ENCODE peak calls at places on chromosomes 12 and 14, in ten cellular contexts. One of them, this sample, is unnamed.

GRCh38 chr12:67754933-67755697 is 106.6 kb downstream of the DYRK2 start:
- DNase-seq in Peyer's patch: no peak
- DNase-seq in gastrocnemius medialis: no peak
- DNase-seq in upper lobe of left lung: peak; percentile 31
- DNase-seq in breast epithelium: no peak
- DNase-seq in stomach: peak; percentile 66
- DNase-seq in body of pancreas: peak; percentile 57
- DNase-seq in NB4: no peak
- DNase-seq in uterus: peak; percentile 24
- DNase-seq in HCT116: no peak
- DNase-seq in this sample: no peak

GRCh38 chr14:79483472-79483871 is 727.8 kb downstream of the DIO2 start:
- DNase-seq in NB4: no peak
- DNase-seq in upper lobe of left lung: no peak
- DNase-seq in breast epithelium: no peak
- DNase-seq in HCT116: no peak
- DNase-seq in uterus: no peak
- DNase-seq in gastrocnemius medialis: no peak
- DNase-seq in Peyer's patch: no peak
- DNase-seq in body of pancreas: no peak
- DNase-seq in stomach: no peak
- DNase-seq in this sample: no peak

GRCh38 chr12:45214739-45215418 is 1.0 kb upstream of the ANO6 start:
- DNase-seq in Peyer's patch: no peak
- DNase-seq in body of pancreas: no peak
- DNase-seq in breast epithelium: no peak
- DNase-seq in gastrocnemius medialis: no peak
- DNase-seq in NB4: no peak
- DNase-seq in HCT116: no peak
- DNase-seq in stomach: no peak
- DNase-seq in upper lobe of left lung: no peak
- DNase-seq in uterus: peak; percentile 31
- DNase-seq in this sample: no peak

GRCh38 chr12:10453144-10453543 is at the start of gene KLRC1:
- DNase-seq in Peyer's patch: no peak
- DNase-seq in gastrocnemius medialis: no peak
- DNase-seq in body of pancreas: no peak
- DNase-seq in HCT116: no peak
- DNase-seq in uterus: no peak
- DNase-seq in breast epithelium: no peak
- DNase-seq in stomach: no peak
- DNase-seq in upper lobe of left lung: no peak
- DNase-seq in NB4: no peak
- DNase-seq in this sample: no peak

GRCh38 chr14:104109731-104110361 is 24.3 kb downstream of the ASPG start:
- DNase-seq in HCT116: no peak
- DNase-seq in breast epithelium: no peak
- DNase-seq in upper lobe of left lung: no peak
- DNase-seq in gastrocnemius medialis: no peak
- DNase-seq in body of pancreas: peak; percentile 9
- DNase-seq in NB4: no peak
- DNase-seq in Peyer's patch: no peak
- DNase-seq in stomach: peak; percentile 24
- DNase-seq in uterus: peak; percentile 10
- DNase-seq in this sample: no peak

GRCh38 chr12:34286934-34287333 is 264.6 kb downstream of the ALG10 start:
- DNase-seq in Peyer's patch: no peak
- DNase-seq in upper lobe of left lung: no peak
- DNase-seq in body of pancreas: no peak
- DNase-seq in breast epithelium: no peak
- DNase-seq in HCT116: no peak
- DNase-seq in NB4: no peak
- DNase-seq in stomach: no peak
- DNase-seq in gastrocnemius medialis: no peak
- DNase-seq in uterus: no peak
- DNase-seq in this sample: no peak

GRCh38 chr12:105076098-105076497 is 8.2 kb downstream of the ALDH1L2 start:
- DNase-seq in Peyer's patch: no peak
- DNase-seq in HCT116: no peak
- DNase-seq in stomach: no peak
- DNase-seq in breast epithelium: no peak
- DNase-seq in gastrocnemius medialis: no peak
- DNase-seq in NB4: no peak
- DNase-seq in uterus: no peak
- DNase-seq in upper lobe of left lung: no peak
- DNase-seq in body of pancreas: no peak
- DNase-seq in this sample: no peak

GRCh38 chr12:57175428-57176138 is 28.2 kb upstream of the LRP1-AS start:
- DNase-seq in NB4: peak; percentile 85
- DNase-seq in Peyer's patch: peak; percentile 83
- DNase-seq in HCT116: peak; percentile 73
- DNase-seq in breast epithelium: peak; percentile 86
- DNase-seq in body of pancreas: peak; percentile 76
- DNase-seq in stomach: peak; percentile 86
- DNase-seq in gastrocnemius medialis: peak; percentile 60
- DNase-seq in upper lobe of left lung: peak; percentile 65
- DNase-seq in uterus: peak; percentile 92
- DNase-seq in this sample: no peak

GRCh38 chr14:32252030-32252670 is 49.1 kb upstream of the RNU6-8 start:
- DNase-seq in Peyer's patch: no peak
- DNase-seq in body of pancreas: peak; percentile 72
- DNase-seq in stomach: peak; percentile 43
- DNase-seq in uterus: peak; percentile 63
- DNase-seq in gastrocnemius medialis: peak; percentile 45
- DNase-seq in NB4: peak; percentile 71
- DNase-seq in breast epithelium: peak; percentile 50
- DNase-seq in upper lobe of left lung: peak; percentile 61
- DNase-seq in HCT116: peak; percentile 62
- DNase-seq in this sample: no peak

GRCh38 chr12:1744932-1745331 is 54.1 kb downstream of the ADIPOR2 start:
- DNase-seq in uterus: no peak
- DNase-seq in upper lobe of left lung: no peak
- DNase-seq in breast epithelium: no peak
- DNase-seq in HCT116: no peak
- DNase-seq in NB4: no peak
- DNase-seq in gastrocnemius medialis: no peak
- DNase-seq in Peyer's patch: no peak
- DNase-seq in body of pancreas: no peak
- DNase-seq in stomach: no peak
- DNase-seq in this sample: no peak

DNA sequence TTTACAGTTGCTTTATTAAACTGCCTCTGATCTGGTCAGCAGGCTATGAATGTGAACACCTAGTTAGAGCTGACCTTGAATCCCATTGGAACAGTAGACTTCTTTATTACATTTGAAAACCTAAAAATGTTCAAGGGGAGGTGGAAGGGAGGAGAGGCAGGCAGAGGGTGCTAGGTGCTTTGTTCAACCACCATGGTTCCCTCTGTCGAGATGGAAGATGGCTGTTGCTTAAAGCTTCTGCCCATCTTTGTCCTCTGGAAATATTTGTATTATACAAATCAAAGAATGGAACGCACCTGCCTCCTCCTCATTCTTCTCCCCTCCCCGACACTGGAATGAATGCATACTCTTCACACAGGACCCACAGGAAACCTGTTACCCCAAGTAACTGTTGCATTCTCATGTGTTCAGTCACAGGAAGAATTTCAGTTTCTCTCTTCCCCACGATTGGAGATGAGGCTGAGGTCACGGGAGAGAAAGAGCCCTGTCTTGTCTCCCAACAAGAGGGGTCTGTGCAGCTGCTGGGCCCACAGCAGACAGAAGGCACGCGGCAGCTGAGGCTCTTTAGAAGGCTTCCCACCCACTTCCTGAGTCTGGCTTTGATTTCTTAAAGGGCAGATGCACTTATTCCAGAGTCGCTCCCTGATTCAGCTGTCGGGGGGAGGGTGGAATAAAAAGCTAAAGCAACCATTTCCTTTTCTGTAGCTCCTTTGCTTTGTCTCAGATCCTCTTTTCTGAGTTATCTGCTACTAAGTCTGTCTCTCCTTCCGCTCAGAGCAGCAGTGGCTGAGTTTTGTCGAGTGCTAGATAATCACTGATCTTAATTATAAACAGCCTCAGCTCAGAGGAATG is 217.9 kb upstream of the BTG1 start:
- DNase-seq in body of pancreas: no peak
- DNase-seq in gastrocnemius medialis: peak; percentile 6
- DNase-seq in upper lobe of left lung: peak; percentile 42
- DNase-seq in stomach: no peak
- DNase-seq in NB4: no peak
- DNase-seq in breast epithelium: no peak
- DNase-seq in HCT116: no peak
- DNase-seq in Peyer's patch: no peak
- DNase-seq in uterus: peak; percentile 30
- DNase-seq in this sample: no peak
- TF ChIP-seq POLR2A in body of pancreas: peak; percentile 16
- TF ChIP-seq POLR2A in gastrocnemius medialis: no peak
- TF ChIP-seq POLR2A in upper lobe of left lung: no peak
- TF ChIP-seq POLR2A in stomach: no peak
- TF ChIP-seq POLR2A in NB4: no peak
- TF ChIP-seq POLR2A in breast epithelium: no peak
- TF ChIP-seq POLR2A in HCT116: no peak
- TF ChIP-seq POLR2A in Peyer's patch: no peak
- TF ChIP-seq POLR2A in uterus: no peak
- TF ChIP-seq POLR2A in this sample: no peak

DNA sequence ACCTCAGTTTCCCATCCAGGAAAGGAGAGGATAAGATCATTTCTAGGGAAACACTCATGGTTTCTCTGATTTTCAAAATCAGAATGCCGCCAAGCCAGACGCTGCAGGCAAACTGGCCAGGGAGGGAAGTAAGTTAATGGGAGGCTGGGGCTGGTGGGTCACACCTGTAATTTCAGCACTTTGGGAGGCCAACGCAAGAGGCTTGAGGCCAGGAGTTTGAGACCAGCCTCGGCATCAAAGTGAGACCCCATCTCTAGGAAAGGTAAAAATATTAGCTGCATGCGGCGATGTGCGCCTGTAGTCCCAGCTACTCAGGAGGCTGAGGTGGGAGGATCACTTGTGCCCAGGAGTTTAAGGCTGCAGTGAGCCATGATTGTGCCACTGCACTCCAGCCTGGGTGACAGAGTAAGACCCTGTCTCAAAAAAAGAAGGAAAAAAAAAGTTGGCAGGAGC is 587 bp downstream of the SELPLG start:
- DNase-seq in gastrocnemius medialis: no peak
- DNase-seq in breast epithelium: no peak
- DNase-seq in body of pancreas: no peak
- DNase-seq in NB4: no peak
- DNase-seq in stomach: no peak
- DNase-seq in upper lobe of left lung: peak; percentile 24
- DNase-seq in Peyer's patch: no peak
- DNase-seq in uterus: no peak
- DNase-seq in HCT116: no peak
- DNase-seq in this sample: no peak
- H3K4me3 ChIP-seq in gastrocnemius medialis: no peak overlapping the region
- H3K4me3 ChIP-seq in breast epithelium: peak overlapping the region; percentile 31
- H3K4me3 ChIP-seq in body of pancreas: no peak overlapping the region
- H3K4me3 ChIP-seq in NB4: peak overlapping the region; percentile 45
- H3K4me3 ChIP-seq in stomach: peak overlapping the region; percentile 39
- H3K4me3 ChIP-seq in upper lobe of left lung: peak overlapping the region; percentile 52
- H3K4me3 ChIP-seq in Peyer's patch: peak overlapping the region; percentile 38
- H3K4me3 ChIP-seq in uterus: no peak overlapping the region
- H3K4me3 ChIP-seq in HCT116: no peak overlapping the region
- H3K4me3 ChIP-seq in this sample: no peak overlapping the region

DNA sequence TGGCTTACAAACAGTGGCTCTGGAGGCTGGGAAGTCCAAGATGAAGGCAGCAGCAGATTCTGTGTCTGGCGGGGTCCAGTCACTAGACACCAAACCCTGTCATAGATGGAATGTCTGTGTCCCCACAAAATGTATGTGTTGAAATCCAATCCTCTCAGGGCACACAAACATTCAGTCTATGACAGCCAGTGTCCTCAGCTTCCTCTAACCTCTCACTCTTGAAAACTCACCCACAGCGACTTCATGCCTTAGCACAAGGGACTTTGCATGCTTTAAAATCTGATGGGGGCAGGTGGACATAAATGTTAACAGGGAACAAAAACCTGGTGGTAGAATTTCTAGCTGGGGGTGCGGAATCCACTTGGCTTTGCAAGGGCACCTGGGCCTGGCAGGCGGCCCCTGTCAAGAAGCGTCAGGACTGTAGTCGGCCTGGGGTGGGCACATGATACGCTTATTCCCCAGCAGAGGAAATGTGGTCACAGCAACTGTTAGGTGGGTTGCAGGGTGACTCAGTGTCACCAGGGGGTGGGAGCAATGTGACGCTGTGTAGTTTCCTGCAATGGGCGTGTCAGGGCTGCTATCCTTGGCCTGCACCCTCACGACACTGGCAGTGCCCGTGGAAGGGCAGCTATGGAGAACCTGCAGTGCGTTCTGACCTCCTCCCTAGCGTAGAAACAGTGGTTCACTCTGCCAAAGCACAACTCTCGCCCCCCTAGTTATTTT is 17.7 kb downstream of the RIN3 start:
- DNase-seq in Peyer's patch: no peak
- DNase-seq in uterus: no peak
- DNase-seq in body of pancreas: no peak
- DNase-seq in stomach: no peak
- DNase-seq in breast epithelium: no peak
- DNase-seq in NB4: peak; percentile 85
- DNase-seq in HCT116: no peak
- DNase-seq in upper lobe of left lung: peak; percentile 81
- DNase-seq in gastrocnemius medialis: no peak
- DNase-seq in this sample: no peak
- TF ChIP-seq POLR2A in Peyer's patch: no peak
- TF ChIP-seq POLR2A in uterus: no peak
- TF ChIP-seq POLR2A in body of pancreas: peak; percentile 41
- TF ChIP-seq POLR2A in stomach: no peak
- TF ChIP-seq POLR2A in breast epithelium: no peak
- TF ChIP-seq POLR2A in NB4: peak; percentile 40
- TF ChIP-seq POLR2A in HCT116: no peak
- TF ChIP-seq POLR2A in upper lobe of left lung: no peak
- TF ChIP-seq POLR2A in gastrocnemius medialis: no peak
- TF ChIP-seq POLR2A in this sample: no peak

DNA sequence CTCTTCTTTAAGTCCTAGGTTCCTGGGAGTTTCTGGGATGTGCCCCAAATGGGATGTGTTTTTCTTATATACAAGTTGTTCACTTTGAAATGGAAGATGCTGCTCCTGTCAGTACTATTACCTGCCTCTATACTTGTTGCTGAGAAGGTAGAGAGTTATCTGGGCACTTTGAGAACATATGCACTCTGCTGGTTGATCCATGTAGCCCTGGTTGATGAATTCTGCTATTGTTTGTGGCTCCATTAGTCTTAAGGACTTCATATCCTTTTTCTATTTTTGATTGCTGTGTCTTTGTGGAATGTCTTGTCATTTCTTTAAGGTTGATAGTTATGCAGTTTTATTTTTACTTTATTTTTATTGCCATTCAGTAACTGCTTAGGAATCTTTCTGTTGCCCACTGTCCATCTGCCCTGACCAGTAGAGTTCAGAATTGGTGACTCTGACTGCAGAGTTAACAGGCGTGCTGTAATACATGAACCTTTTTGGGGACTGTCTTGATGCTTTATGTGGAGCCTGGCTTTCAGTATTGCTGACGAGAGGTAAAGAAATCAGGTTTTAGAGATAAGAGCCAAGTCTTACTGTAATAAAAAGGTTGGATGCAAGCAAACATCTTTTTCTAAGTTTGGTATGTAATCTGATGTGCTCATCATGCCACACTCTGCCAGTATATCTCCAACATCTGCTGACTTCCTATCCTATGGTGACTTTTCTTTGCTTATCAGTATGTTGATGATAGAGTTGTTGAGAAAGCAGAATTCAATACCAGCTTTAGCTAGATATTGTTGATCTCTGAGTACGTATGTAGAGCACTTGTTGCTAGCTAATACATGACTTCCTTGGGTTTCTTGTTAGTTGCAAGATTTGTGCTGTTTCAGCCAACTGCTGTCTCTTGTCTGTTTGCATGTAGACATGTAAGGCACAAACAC is 1.6 kb downstream of the GMPR2 start:
- DNase-seq in stomach: no peak
- DNase-seq in HCT116: no peak
- DNase-seq in body of pancreas: no peak
- DNase-seq in NB4: no peak
- DNase-seq in uterus: no peak
- DNase-seq in breast epithelium: no peak
- DNase-seq in upper lobe of left lung: no peak
- DNase-seq in gastrocnemius medialis: no peak
- DNase-seq in Peyer's patch: no peak
- DNase-seq in this sample: no peak
- H3K4me3 ChIP-seq in stomach: no peak overlapping the region
- H3K4me3 ChIP-seq in HCT116: no peak overlapping the region
- H3K4me3 ChIP-seq in body of pancreas: no peak overlapping the region
- H3K4me3 ChIP-seq in NB4: peak overlapping the region; percentile 84
- H3K4me3 ChIP-seq in uterus: no peak overlapping the region
- H3K4me3 ChIP-seq in breast epithelium: no peak overlapping the region
- H3K4me3 ChIP-seq in upper lobe of left lung: no peak overlapping the region
- H3K4me3 ChIP-seq in gastrocnemius medialis: no peak overlapping the region
- H3K4me3 ChIP-seq in Peyer's patch: no peak overlapping the region
- H3K4me3 ChIP-seq in this sample: no peak overlapping the region